ENCODE peak calls at places on chromosomes 16 and 17, in ten cellular contexts. L is activated gamma-delta T cell treated with anti-CD3 and anti-CD28 coated beads, Interleukin-2, amount 50 U/mL, for 16 hours; H is stimulated activated CD4-positive, alpha-beta T cell treated with anti-CD3 and anti-CD28 coated beads, Interleukin-4, amount 100 ng/mL, for 24 hours; M is ureter; V is Daoy; B is head of caudate nucleus; N is foreskin melanocyte; T is CD4-positive, alpha-beta T cell; A is PC-9; S is iris pigment epithelial cell. U is an unnamed sample.

GRCh38 chr16:88339926-88340754 is 42.6 kb upstream of the ZNF469 start:
- DNase-seq in V (no peak), S (no peak), B (no peak), T (no peak), H (no peak), L (no peak), A (no peak), M (no peak), N (no peak), U (no peak)

GRCh38 chr16:57480127-57480753 is 6.1 kb downstream of the DOK4 start:
- DNase-seq in M (no peak), H (no peak), V (no peak), B (no peak), S (peak; percentile 83), N (no peak), T (no peak), L (no peak), A (peak; percentile 77), U (no peak)

GRCh38 chr17:71335212-71335611 is 785.6 kb upstream of the SOX9 start:
- DNase-seq in T (no peak), V (no peak), M (no peak), N (no peak), B (no peak), S (no peak), H (no peak), A (no peak), L (no peak), U (no peak)

GRCh38 chr17:76419576-76420245 is 33.2 kb downstream of the UBE2O start:
- DNase-seq in H (no peak), B (no peak), S (no peak), V (no peak), L (no peak), M (no peak), T (no peak), A (no peak), N (no peak), U (no peak)

GRCh38 chr17:80869476-80869875 is 122.2 kb upstream of the CHMP6 start:
- DNase-seq in T (no peak), A (no peak), S (no peak), V (no peak), N (peak; percentile 74), L (no peak), H (no peak), B (no peak), M (no peak), U (no peak)

GRCh38 chr17:8940866-8941471 is 24.5 kb downstream of the PIK3R5 start:
- DNase-seq in V (no peak), M (no peak), T (no peak), N (no peak), H (peak; percentile 44), A (no peak), B (no peak), S (no peak), L (no peak), U (no peak)

GRCh38 chr16:68194263-68194662 is 41.7 kb downstream of the ESRP2 start:
- DNase-seq in B (no peak), L (no peak), H (no peak), N (no peak), S (no peak), T (no peak), M (no peak), A (no peak), V (no peak), U (no peak)

GRCh38 chr16:88570691-88571092 is 489 bp downstream of the ZC3H18 start:
- DNase-seq in V (no peak), A (no peak), H (peak; percentile 43), S (peak; percentile 14), N (peak; percentile 11), B (no peak), L (no peak), M (no peak), T (peak; percentile 26), U (no peak)